ENCODE peak calls at places on chromosomes 12 and 14, in seven cellular contexts. S is fibroblast of lung, H is choroid plexus epithelial cell, V is OCI-LY7, F is HepG2, E is cardiac fibroblast, K is BE2C. G is an unnamed sample.
A peak's percentile ranks its signal among the peaks of the same experiment; 100 is the strongest.

GRCh38 chr14:100761481-100761880 is 34.8 kb downstream of the DLK1 start:
- DNase-seq in S (peak; percentile 89), H (peak; percentile 69), V (no peak), F (no peak), E (peak; percentile 51), K (no peak), G (peak; percentile 91)

GRCh38 chr14:88785911-88786310 is 6.8 kb downstream of the EML5 start:
- DNase-seq in S (no peak), H (no peak), V (no peak), F (no peak), E (no peak), K (no peak), G (no peak)

GRCh38 chr12:124466200-124467128 is 100.9 kb downstream of the NCOR2 start:
- DNase-seq in S (no peak), H (peak; percentile 90), V (peak; percentile 89), F (no peak), E (peak; percentile 83), K (no peak), G (no peak)

GRCh38 chr14:58428011-58428807 is 690 bp downstream of the KIAA0586 start:
- DNase-seq in S (peak; percentile 67), H (peak; percentile 69), V (peak; percentile 62), F (peak; percentile 56), E (peak; percentile 60), K (peak; percentile 28), G (peak; percentile 68)

GRCh38 chr12:104055686-104056388 is 5.8 kb upstream of the GLT8D2 start:
- DNase-seq in S (peak; percentile 54), H (peak; percentile 24), V (no peak), F (no peak), E (peak; percentile 90), K (peak; percentile 91), G (no peak)

GRCh38 chr12:69388371-69388770 is 28.8 kb downstream of the YEATS4 start:
- DNase-seq in S (peak; percentile 85), H (peak; percentile 89), V (peak; percentile 25), F (peak; percentile 43), E (peak; percentile 86), K (no peak), G (peak; percentile 66)

GRCh38 chr14:59427653-59428578 is 37.3 kb downstream of the GPR135 start:
- DNase-seq in S (peak; percentile 70), H (peak; percentile 55), V (no peak), F (no peak), E (peak; percentile 69), K (no peak), G (no peak)

GRCh38 chr14:103108749-103109207 is 14.3 kb downstream of the EXOC3L4 start:
- DNase-seq in S (peak; percentile 52), H (peak; percentile 40), V (peak; percentile 33), F (no peak), E (peak; percentile 29), K (no peak), G (no peak)

DNA sequence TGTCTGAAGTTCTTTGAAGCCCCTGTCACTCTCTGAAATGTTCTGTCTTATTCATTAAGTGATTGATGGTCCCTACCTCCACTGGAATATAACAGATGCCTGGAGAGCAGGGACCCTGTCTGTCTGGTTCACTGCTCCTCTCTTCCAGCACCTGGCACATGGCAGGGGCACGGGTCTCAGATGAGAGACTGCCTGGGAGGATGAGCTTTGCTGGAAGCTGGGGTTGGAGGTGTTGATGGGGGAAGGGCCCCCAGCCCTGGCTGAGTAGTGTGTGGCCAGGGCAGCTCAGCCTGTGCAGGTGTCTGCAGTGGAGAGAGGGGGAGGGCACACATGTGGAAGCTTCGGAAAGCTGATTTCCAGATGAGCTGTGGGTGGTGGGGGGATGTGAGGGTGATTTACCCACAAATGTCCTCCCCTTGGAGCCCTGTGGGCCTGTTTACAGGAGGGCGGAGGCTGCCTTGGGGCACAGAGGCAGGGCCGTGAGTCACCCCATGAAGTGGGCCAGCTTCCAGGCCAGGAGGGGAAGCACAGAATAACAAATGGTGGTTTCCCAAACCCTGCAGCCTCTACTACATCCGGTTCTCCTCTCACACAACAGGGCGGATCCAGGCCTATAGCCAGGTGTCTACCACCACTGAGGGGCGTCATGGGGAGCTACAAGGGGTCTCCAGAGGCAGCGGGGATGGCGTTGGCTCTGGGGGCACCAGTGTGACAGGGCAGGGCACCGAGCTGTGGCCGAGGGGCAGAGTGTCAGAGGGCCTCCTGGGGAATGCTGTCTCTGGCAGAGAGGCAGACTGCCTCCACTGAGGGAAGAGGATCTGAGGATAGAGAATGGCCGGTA is 11.0 kb downstream of the KRT7 start:
- DNase-seq in S (peak; percentile 90), H (peak; percentile 91), V (no peak), F (peak; percentile 13), E (peak; percentile 91), K (peak; percentile 77), G (peak; percentile 95)
- TF ChIP-seq CTCF in S (no peak), H (no peak), V (no peak), F (no peak), E (no peak), K (no peak), G (no peak)

DNA sequence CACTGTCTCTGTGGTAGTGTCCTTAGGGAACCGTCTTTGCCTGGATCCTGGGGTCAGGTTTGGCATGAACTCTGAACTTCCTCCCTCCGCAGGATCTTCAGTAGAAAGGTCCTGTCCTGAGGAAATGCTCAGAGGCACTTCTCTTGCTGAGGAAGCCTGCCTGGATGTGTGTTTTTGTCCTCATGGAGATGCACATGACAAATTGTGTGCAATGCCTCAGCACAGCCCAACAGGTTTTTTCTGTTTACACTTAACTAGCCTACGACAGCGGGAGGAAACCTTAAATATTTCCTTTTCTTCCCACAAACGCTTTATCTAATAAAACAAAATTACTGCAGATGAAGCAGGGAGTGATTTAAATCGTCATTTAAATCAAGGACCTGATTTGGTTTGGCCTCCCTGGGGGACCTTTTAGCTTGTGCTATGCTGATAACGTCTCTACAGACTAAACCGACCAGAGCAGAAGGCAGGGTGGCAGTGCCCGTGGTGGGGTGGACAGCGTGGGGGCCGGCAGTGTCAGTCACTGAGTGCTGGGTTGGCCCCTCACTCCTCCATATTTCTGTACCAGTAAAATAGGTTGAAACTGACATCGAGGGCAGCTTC is 18.5 kb downstream of the FBXL14 start:
- DNase-seq in S (peak; percentile 55), H (peak; percentile 69), V (no peak), F (no peak), E (peak; percentile 55), K (no peak), G (peak; percentile 51)
- H3K4me3 ChIP-seq in S (peak overlapping the region; percentile 7), H (peak overlapping the region; percentile 30), V (no peak overlapping the region), F (no peak overlapping the region), E (peak overlapping the region; percentile 9), K (peak overlapping the region; percentile 49), G (no peak overlapping the region)

GRCh38 chr12:2797721-2798418 is 3.1 kb downstream of the FKBP4 start:
- DNase-seq in S (no peak), H (peak; percentile 61), V (no peak), F (no peak), E (peak; percentile 65), K (no peak), G (peak; percentile 9)
- TF ChIP-seq CTCF in S (peak; percentile 23), H (peak; percentile 69), V (peak; percentile 52), F (peak; percentile 18), E (peak; percentile 17), K (peak; percentile 11), G (peak; percentile 21)

GRCh38 chr12:64780220-64780530 is 21.0 kb upstream of the GNS start:
- DNase-seq in S (no peak), H (no peak), V (no peak), F (no peak), E (no peak), K (no peak), G (no peak)
- H3K4me3 ChIP-seq in S (no peak overlapping the region), H (peak overlapping the region; percentile 39), V (no peak overlapping the region), F (peak overlapping the region; percentile 10), E (peak overlapping the region; percentile 22), K (no peak overlapping the region), G (peak overlapping the region; percentile 24)

DNA sequence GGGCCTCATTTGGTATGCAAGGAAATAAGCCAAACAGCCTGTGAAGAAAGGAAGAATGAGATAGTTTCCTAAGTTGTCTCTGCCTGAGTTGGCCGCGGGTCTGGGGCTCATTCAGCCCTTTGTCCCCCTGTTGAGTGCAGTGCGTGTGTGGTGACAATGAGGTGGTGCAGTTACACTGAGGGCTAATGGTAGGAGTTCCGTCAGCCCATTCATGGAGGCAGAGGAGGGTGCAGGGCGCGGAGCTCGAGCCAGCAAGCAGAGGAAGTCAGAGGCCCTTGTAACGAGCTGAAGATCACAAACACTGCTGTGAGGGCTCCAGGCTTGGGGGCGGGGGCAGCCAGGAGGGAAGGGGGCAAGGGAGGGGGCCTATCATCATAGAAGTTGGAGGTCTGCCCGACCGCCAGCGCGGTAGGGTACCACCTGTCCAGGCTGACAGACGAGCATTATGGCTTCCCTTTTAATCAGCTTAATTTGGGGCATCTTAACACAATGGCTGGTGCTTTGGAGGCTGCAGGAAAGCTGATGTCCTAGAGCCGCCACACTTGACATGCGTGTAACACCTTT is 20.5 kb downstream of the CCND2 start:
- DNase-seq in S (no peak), H (no peak), V (no peak), F (no peak), E (no peak), K (no peak), G (no peak)
- TF ChIP-seq CTCF in S (no peak), H (no peak), V (no peak), F (no peak), E (no peak), K (no peak), G (no peak)

DNA sequence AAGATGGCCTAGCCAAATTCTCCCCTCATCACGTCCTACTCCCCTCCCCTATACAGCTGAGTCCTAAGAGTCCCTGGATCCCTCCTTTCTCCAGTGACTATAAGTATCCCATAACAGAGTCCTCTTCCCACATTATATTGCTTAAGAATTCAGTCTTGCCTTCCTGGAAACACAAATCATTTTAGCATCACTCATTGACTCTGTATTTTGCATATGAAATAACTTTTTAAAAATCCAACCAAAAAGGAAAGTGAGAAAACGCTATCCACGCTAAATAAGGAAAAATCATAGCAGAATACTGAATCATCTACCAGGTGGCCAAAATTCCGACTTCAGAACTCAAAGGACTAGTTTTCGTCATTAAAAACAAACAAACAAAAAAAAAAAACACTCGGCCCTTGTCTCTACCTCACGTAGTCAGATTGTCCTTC is 130.2 kb downstream of the GCH1 start:
- DNase-seq in S (peak; percentile 60), H (peak; percentile 60), V (no peak), F (no peak), E (peak; percentile 57), K (no peak), G (peak; percentile 50)
- H3K4me3 ChIP-seq in S (peak overlapping the region; percentile 21), H (no peak overlapping the region), V (no peak overlapping the region), F (no peak overlapping the region), E (no peak overlapping the region), K (no peak overlapping the region), G (no peak overlapping the region)